ENCODE peak calls at places on chromosome 3, in six cellular contexts. A is K562, H is HepG2, K is GM12891, S is H1, L is GM12878. U is an unnamed sample.

GRCh38 chr3:23859012-23859743 is 53.4 kb downstream of the UBE2E1 start:
- DNase-seq in A (no peak), H (no peak), K (no peak), S (no peak), L (no peak), U (no peak)

GRCh38 chr3:99817047-99817436 is 620 bp upstream of the CMSS1 start:
- DNase-seq in A (peak), H (no peak), K (no peak), S (no peak), L (no peak), U (no peak)

GRCh38 chr3:45026957-45027356 is 854 bp downstream of the CLEC3B start:
- DNase-seq in A (peak), H (peak), K (no peak), S (no peak), L (no peak), U (no peak)

GRCh38 chr3:181712190-181712504 is 422 bp downstream of the SOX2 start:
- DNase-seq in A (no peak), H (no peak), K (no peak), S (no peak), L (no peak), U (no peak)

GRCh38 chr3:5058463-5058862 is 63.6 kb upstream of the ARL8B start:
- DNase-seq in A (no peak), H (no peak), K (no peak), S (no peak), L (no peak), U (no peak)

GRCh38 chr3:196712514-196713413 is 587 bp downstream of the PIGX start:
- DNase-seq in A (peak), H (peak), K (no peak), S (no peak), L (no peak), U (no peak)

GRCh38 chr3:24529210-24529609 is 34.6 kb upstream of the THRB start:
- DNase-seq in A (no peak), H (no peak), K (no peak), S (no peak), L (no peak), U (no peak)

GRCh38 chr3:135559802-135560201 is 405.7 kb upstream of the PPP2R3A start:
- DNase-seq in A (no peak), H (no peak), K (no peak), S (no peak), L (no peak), U (no peak)

GRCh38 chr3:133444071-133444774 is 44.4 kb downstream of the BFSP2 start:
- DNase-seq in A (no peak), H (peak), K (no peak), S (no peak), L (no peak), U (no peak)

GRCh38 chr3:29012011-29012410 is 268.9 kb upstream of the RBMS3 start:
- DNase-seq in A (no peak), H (no peak), K (no peak), S (no peak), L (no peak), U (no peak)

GRCh38 chr3:174957081-174957480 is 97.9 kb downstream of the NAALADL2 start:
- DNase-seq in A (no peak), H (no peak), K (no peak), S (no peak), L (no peak), U (no peak)

GRCh38 chr3:187130346-187131066 is 8.8 kb downstream of the RPL39L start:
- DNase-seq in A (no peak), H (no peak), K (no peak), S (no peak), L (no peak), U (no peak)

GRCh38 chr3:168094580-168094876 is 1.2 kb downstream of the GOLIM4 start:
- DNase-seq in A (no peak), H (no peak), K (no peak), S (no peak), L (no peak), U (no peak)

GRCh38 chr3:188164248-188164687 is 10.3 kb downstream of the LPP start:
- DNase-seq in A (no peak), H (peak), K (no peak), S (no peak), L (no peak), U (no peak)

GRCh38 chr3:52561028-52561749 is 24.8 kb downstream of the UQCC5 start:
- DNase-seq in A (no peak), H (no peak), K (no peak), S (no peak), L (no peak), U (no peak)

GRCh38 chr3:23629181-23629893 is 176.4 kb upstream of the UBE2E1 start:
- DNase-seq in A (no peak), H (no peak), K (no peak), S (no peak), L (no peak), U (no peak)

GRCh38 chr3:167493240-167493639 is 19.4 kb upstream of the SERPINI2 start:
- DNase-seq in A (no peak), H (peak), K (no peak), S (no peak), L (no peak), U (no peak)

GRCh38 chr3:184361532-184361931 is at the start of the genes CLCN2 and POLR2H:
- DNase-seq in A (peak), H (peak), K (no peak), S (no peak), L (no peak), U (no peak)

GRCh38 chr3:185205865-185206264 is 48.0 kb downstream of the EHHADH start:
- DNase-seq in A (no peak), H (no peak), K (no peak), S (no peak), L (no peak), U (no peak)

GRCh38 chr3:154273381-154273780 is 50.9 kb downstream of the DHX36 start:
- DNase-seq in A (no peak), H (no peak), K (no peak), S (no peak), L (no peak), U (no peak)

GRCh38 chr3:38163117-38163870 is 2.0 kb upstream of the OXSR1 start:
- DNase-seq in A (peak), H (peak), K (no peak), S (no peak), L (no peak), U (no peak)

GRCh38 chr3:113243846-113244245 is 32.5 kb downstream of the BOC start:
- DNase-seq in A (peak), H (no peak), K (no peak), S (no peak), L (no peak), U (no peak)

GRCh38 chr3:29335438-29335837 is 54.6 kb downstream of the RBMS3 start:
- DNase-seq in A (no peak), H (no peak), K (no peak), S (no peak), L (no peak), U (no peak)

GRCh38 chr3:23650371-23651140 is 155.2 kb upstream of the UBE2E1 start:
- DNase-seq in A (no peak), H (no peak), K (no peak), S (no peak), L (no peak), U (no peak)

GRCh38 chr3:189914799-189915198 is 205.9 kb downstream of the P3H2 start:
- DNase-seq in A (no peak), H (no peak), K (no peak), S (no peak), L (no peak), U (no peak)

GRCh38 chr3:141275973-141276372 is 44.3 kb downstream of the PXYLP1 start:
- DNase-seq in A (no peak), H (peak), K (no peak), S (no peak), L (no peak), U (no peak)

GRCh38 chr3:187765342-187765741 is 20.1 kb upstream of the BCL6 start:
- DNase-seq in A (no peak), H (no peak), K (no peak), S (no peak), L (no peak), U (no peak)

GRCh38 chr3:125512135-125512920 is 7.7 kb downstream of the SNX4 start:
- DNase-seq in A (peak), H (no peak), K (peak), S (no peak), L (peak), U (no peak)

GRCh38 chr3:175951047-175951694 is 1092.0 kb downstream of the NAALADL2 start:
- DNase-seq in A (no peak), H (no peak), K (no peak), S (no peak), L (no peak), U (no peak)

GRCh38 chr3:158739661-158740060 is 7.4 kb upstream of the RARRES1 start:
- DNase-seq in A (no peak), H (no peak), K (no peak), S (no peak), L (no peak), U (no peak)

GRCh38 chr3:36992806-36993325 is at the start of gene EPM2AIP1:
- DNase-seq in A (no peak), H (no peak), K (peak), S (peak), L (no peak), U (peak)

GRCh38 chr3:36989568-36989967 is 3.4 kb downstream of the EPM2AIP1 start:
- DNase-seq in A (no peak), H (no peak), K (no peak), S (no peak), L (no peak), U (no peak)

GRCh38 chr3:36991923-36992805 is 767 bp downstream of the EPM2AIP1 start:
- DNase-seq in A (no peak), H (peak), K (no peak), S (no peak), L (no peak), U (no peak)

GRCh38 chr3:36991147-36991546 is 1.8 kb downstream of the EPM2AIP1 start:
- DNase-seq in A (no peak), H (no peak), K (no peak), S (no peak), L (no peak), U (no peak)

DNA sequence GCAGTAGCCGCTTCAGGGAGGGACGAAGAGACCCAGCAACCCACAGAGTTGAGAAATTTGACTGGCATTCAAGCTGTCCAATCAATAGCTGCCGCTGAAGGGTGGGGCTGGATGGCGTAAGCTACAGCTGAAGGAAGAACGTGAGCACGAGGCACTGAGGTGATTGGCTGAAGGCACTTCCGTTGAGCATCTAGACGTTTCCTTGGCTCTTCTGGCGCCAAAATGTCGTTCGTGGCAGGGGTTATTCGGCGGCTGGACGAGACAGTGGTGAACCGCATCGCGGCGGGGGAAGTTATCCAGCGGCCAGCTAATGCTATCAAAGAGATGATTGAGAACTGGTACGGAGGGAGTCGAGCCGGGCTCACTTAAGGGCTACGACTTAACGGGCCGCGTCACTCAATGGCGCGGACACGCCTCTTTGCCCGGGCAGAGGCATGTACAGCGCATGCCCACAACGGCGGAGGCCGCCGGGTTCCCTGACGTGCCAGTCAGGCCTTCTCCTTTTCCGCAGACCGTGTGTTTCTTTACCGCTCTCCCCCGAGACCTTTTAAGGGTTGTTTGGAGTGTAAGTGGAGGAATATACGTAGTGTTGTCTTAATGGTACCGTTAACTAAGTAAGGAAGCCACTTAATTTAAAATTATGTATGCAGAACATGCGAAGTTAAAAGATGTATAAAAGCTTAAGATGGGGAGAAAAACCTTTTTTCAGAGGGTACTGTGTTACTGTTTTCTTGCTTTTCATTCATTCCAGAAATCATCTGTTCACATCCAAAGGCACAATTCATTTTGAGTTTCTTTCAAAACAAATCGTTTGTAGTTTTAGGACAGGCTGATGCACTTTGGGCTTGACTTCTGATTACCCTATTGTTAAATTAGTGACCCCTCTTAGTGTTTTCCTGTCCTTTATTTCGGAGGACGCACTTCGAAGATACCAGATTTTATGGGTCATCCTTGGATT is at the start of gene MLH1:
- DNase-seq in A (peak), H (peak), K (peak), S (peak), L (peak), U (peak)
- TF ChIP-seq POLR2A in A (peak), H (peak), K (peak), S (no peak), L (peak), U (peak)

DNA sequence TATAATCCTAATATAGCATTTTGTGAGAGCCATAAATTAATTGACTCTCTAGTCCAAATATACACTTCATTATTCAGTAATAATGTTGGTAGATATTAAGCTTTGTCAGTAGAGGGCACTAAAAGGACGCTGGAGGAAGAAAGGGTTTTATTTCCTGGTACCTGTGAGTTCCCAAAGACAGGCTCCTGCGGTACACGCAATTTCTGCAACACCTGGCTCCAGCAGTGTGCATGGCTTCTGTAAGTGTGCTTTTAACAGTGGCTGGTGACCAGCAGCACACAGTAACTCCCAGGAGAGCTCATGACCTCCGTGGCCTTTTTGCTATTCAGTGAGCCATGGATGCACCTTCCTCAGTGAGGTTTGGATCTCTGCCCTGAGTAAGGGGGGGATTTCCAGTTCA is 338.3 kb upstream of the ZNF385D start:
- DNase-seq in A (no peak), H (peak), K (no peak), S (no peak), L (peak), U (no peak)
- TF ChIP-seq POLR2AphosphoS5 in A (no peak), H (no peak), K (no peak), S (no peak), L (no peak), U (no peak)

GRCh38 chr3:66393486-66394260 is 107.1 kb downstream of the LRIG1 start:
- DNase-seq in A (no peak), H (no peak), K (peak), S (no peak), L (peak), U (no peak)
- TF ChIP-seq TAF1 in A (no peak), H (no peak), K (peak), S (no peak), L (peak), U (no peak)

GRCh38 chr3:192916455-192917257 is 1.0 kb downstream of the MB21D2 start:
- DNase-seq in A (peak), H (peak), K (no peak), S (peak), L (no peak), U (peak)
- TF ChIP-seq POLR2A in A (no peak), H (no peak), K (peak), S (peak), L (peak), U (peak)

DNA sequence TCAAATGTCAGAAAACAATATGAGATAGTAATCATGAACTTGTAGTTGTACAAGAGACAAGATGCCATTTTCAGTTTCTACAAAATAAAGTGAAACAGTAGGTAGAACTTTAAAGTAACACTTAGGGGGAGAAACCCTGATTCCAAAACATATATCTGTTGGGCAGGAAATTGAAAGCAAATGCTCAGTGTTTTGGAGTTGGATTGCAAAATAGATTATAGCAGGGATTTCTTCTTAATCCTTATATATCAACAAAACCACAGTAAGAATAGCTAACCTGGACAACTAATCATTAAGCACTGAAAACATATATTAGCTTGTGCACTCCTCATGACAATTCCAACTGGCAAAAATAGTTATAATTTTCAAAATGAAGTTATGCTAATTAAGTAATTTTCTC is 46.9 kb downstream of the COMMD2 start:
- DNase-seq in A (no peak), H (no peak), K (no peak), S (no peak), L (no peak), U (no peak)
- TF ChIP-seq POLR2AphosphoS5 in A (no peak), H (no peak), K (no peak), S (no peak), L (no peak), U (no peak)

GRCh38 chr3:124281453-124282316 is 289.8 kb upstream of the ROPN1 start:
- DNase-seq in A (peak), H (peak), K (no peak), S (no peak), L (no peak), U (no peak)
- TF ChIP-seq TAF1 in A (no peak), H (no peak), K (no peak), S (no peak), L (no peak), U (no peak)